ENCODE peak calls at places on chromosomes 1 and 21, in seven cellular contexts. W is ascending aorta, A is HFF-Myc, N is A549, G is endothelial cell, Q is GM10248, R is Caco-2. Z is an unnamed sample.

GRCh38 chr1:118636004-118636403 is 352.1 kb downstream of the TBX15 start:
- DNase-seq in W (no peak), A (no peak), N (no peak), G (no peak), Q (no peak), R (no peak), Z (no peak)

GRCh38 chr1:15943515-15944307 is 32.2 kb downstream of the ZBTB17 start:
- DNase-seq in W (peak; percentile 59), A (no peak), N (no peak), G (no peak), Q (no peak), R (no peak), Z (no peak)

GRCh38 chr1:243883551-243883950 is 33.5 kb upstream of the AKT3 start:
- DNase-seq in W (no peak), A (peak; percentile 36), N (no peak), G (no peak), Q (no peak), R (no peak), Z (no peak)

GRCh38 chr1:51960262-51960661 is 30.2 kb downstream of the RAB3B start:
- DNase-seq in W (no peak), A (no peak), N (no peak), G (peak; percentile 31), Q (no peak), R (no peak), Z (no peak)

GRCh38 chr21:27190601-27191000 is 223.7 kb upstream of the ADAMTS5 start:
- DNase-seq in W (no peak), A (no peak), N (no peak), G (no peak), Q (no peak), R (no peak), Z (no peak)

GRCh38 chr1:169201084-169201619 is 94.7 kb downstream of the ATP1B1 start:
- DNase-seq in W (no peak), A (no peak), N (no peak), G (no peak), Q (no peak), R (no peak), Z (no peak)

GRCh38 chr1:226360106-226360746 is 47.7 kb downstream of the PARP1 start:
- DNase-seq in W (no peak), A (no peak), N (no peak), G (no peak), Q (peak; percentile 45), R (no peak), Z (no peak)

GRCh38 chr1:206467915-206468314 is 2.4 kb upstream of the IKBKE start:
- DNase-seq in W (peak; percentile 84), A (no peak), N (no peak), G (no peak), Q (peak; percentile 53), R (no peak), Z (no peak)

GRCh38 chr1:92441316-92442311 is 45.1 kb downstream of the GFI1 start:
- DNase-seq in W (no peak), A (no peak), N (peak; percentile 20), G (no peak), Q (no peak), R (peak; percentile 90), Z (no peak)

GRCh38 chr1:2358072-2358471 is 33.3 kb downstream of the MORN1 start:
- DNase-seq in W (no peak), A (no peak), N (no peak), G (no peak), Q (no peak), R (no peak), Z (no peak)
- TF ChIP-seq CTCF in W (no peak), A (no peak), N (no peak), G (no peak), Q (no peak), R (no peak), Z (no peak)

GRCh38 chr1:32221980-32222751 is at the start of the genes EIF3I and TMEM234:
- DNase-seq in W (peak; percentile 97), A (peak; percentile 70), N (peak; percentile 89), G (peak; percentile 90), Q (peak; percentile 96), R (peak; percentile 84), Z (peak; percentile 94)

GRCh38 chr1:32220746-32221580 is 1.2 kb downstream of the TMEM234 start:
- DNase-seq in W (no peak), A (no peak), N (no peak), G (no peak), Q (no peak), R (no peak), Z (no peak)

GRCh38 chr1:32215629-32216505 is 6.3 kb downstream of the TMEM234 start:
- DNase-seq in W (no peak), A (no peak), N (peak; percentile 62), G (peak; percentile 84), Q (peak; percentile 69), R (peak; percentile 70), Z (no peak)

GRCh38 chr1:32221581-32221979 is 573 bp downstream of the TMEM234 start:
- DNase-seq in W (no peak), A (no peak), N (no peak), G (no peak), Q (no peak), R (no peak), Z (no peak)

GRCh38 chr1:32219022-32219421 is 3.1 kb downstream of the TMEM234 start:
- DNase-seq in W (no peak), A (no peak), N (no peak), G (no peak), Q (no peak), R (no peak), Z (no peak)
- TF ChIP-seq CTCF in W (no peak), A (no peak), N (no peak), G (no peak), Q (no peak), R (no peak), Z (no peak)

DNA sequence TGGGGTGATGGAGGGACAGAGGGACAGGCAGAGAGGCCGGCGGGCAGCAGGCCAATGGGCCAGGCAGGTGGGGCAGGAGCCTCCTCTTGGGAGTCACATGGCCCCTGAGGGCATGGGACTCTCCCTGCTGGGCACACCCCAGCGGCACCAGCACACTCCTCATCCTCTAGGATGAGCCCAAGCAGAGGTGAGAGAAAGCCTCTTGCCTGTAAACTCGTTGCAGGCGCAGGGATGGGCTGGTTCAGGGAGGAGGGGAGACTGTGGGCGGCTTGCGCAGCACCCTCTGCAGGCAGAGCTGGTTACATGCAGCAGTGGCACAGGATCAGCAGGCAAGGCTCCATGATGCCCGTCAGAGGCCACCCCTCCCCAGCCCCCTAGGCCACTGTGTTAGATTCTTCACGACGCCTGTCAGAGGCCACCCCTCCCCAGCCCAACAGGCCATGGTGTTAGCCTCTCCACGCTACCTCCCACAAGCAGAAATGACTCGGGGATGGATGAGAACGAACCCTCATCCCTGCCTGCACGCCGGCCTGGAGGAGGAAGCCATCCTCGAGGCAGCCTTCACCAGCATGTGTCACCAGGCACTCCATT is 209.7 kb upstream of the VAMP3 start:
- DNase-seq in W (no peak), A (no peak), N (no peak), G (peak; percentile 63), Q (peak; percentile 48), R (no peak), Z (no peak)
- TF ChIP-seq CTCF in W (no peak), A (peak; percentile 49), N (no peak), G (peak; percentile 45), Q (peak; percentile 4), R (peak; percentile 20), Z (no peak)

DNA sequence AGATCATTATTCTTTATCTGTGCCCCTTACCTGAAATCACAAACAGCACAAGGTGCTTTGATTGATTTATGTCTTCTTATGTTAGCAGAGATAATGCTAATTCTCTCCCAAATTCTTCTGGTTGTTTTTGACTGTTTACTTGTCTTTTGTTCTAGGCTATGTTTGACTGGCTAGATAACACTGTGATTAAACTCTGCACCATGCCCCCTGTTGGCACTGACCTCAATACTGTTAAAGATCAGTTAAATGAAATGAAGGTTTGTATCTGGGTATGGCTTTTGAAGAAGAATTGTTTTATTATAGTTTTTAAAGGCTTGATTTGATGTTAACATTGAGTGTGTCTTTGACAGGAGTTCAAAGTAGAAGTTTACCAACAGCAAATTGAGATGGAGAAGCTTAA is 49.6 kb upstream of the BMP8A start:
- DNase-seq in W (no peak), A (no peak), N (no peak), G (no peak), Q (no peak), R (no peak), Z (no peak)
- TF ChIP-seq CTCF in W (no peak), A (no peak), N (no peak), G (no peak), Q (no peak), R (no peak), Z (no peak)

GRCh38 chr1:149942885-149943284 is 6.2 kb upstream of the MTMR11 start:
- DNase-seq in W (no peak), A (no peak), N (no peak), G (no peak), Q (no peak), R (no peak), Z (no peak)
- TF ChIP-seq CTCF in W (no peak), A (no peak), N (no peak), G (no peak), Q (no peak), R (no peak), Z (no peak)

DNA sequence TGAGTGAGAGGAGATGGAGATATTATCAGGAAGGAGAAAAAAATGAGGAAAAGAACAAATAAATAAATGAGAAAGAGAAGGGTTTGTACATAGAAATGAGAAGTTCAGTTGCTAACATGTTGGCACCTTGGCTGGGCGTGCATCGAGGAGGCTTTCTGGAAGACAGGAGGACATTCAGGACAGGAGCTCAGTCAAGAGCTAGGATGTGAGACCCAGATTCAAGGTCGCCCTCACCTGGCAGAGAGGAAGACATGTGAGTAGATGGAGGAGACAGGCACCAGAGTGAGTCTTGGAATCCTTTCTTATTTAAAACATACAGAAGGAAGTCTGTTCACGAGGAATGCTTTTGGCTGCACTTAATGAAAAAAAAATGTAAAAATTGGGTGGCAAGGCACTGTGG is 640.9 kb downstream of the NPHP4 start:
- DNase-seq in W (no peak), A (no peak), N (no peak), G (no peak), Q (no peak), R (no peak), Z (no peak)
- TF ChIP-seq CTCF in W (no peak), A (no peak), N (no peak), G (no peak), Q (no peak), R (no peak), Z (no peak)

GRCh38 chr21:45289655-45290515 is 2.2 kb upstream of the POFUT2 start:
- DNase-seq in W (peak; percentile 49), A (no peak), N (peak; percentile 21), G (no peak), Q (no peak), R (no peak), Z (no peak)
- TF ChIP-seq CTCF in W (no peak), A (peak; percentile 27), N (no peak), G (peak; percentile 34), Q (no peak), R (peak; percentile 14), Z (no peak)

Z was measured in omental fat pad.